ENCODE peak calls at places on chromosomes 5 and 9, in nine cellular contexts. P, U, V, D, T, C, Y, I and A are unnamed samples.

GRCh38 chr9:37904647-37905505 is 949 bp upstream of the SLC25A51 start:
- DNase-seq in U (no peak), V (no peak), D (peak), Y (peak), T (peak), C (peak), P (no peak), I (peak), A (no peak)

GRCh38 chr5:88660326-88660946 is 222.5 kb downstream of the MEF2C start:
- DNase-seq in T (peak), U (no peak), Y (no peak), C (no peak), I (no peak), P (no peak), D (peak), V (no peak), A (no peak)

GRCh38 chr5:119368238-119368630 is 12.4 kb downstream of the TNFAIP8 start:
- DNase-seq in V (no peak), U (no peak), C (no peak), P (no peak), T (no peak), Y (no peak), D (no peak), I (no peak), A (no peak)

GRCh38 chr5:117218789-117219188 is 644.2 kb upstream of the SEMA6A start:
- DNase-seq in I (no peak), C (no peak), P (no peak), T (no peak), V (no peak), D (no peak), Y (no peak), U (no peak), A (no peak)

GRCh38 chr5:171577940-171578856 is 158.8 kb downstream of the FGF18 start:
- DNase-seq in P (no peak), U (no peak), I (no peak), T (peak), C (no peak), Y (peak), D (no peak), V (no peak), A (no peak)

GRCh38 chr5:60805470-60805869 is 38.6 kb downstream of the ELOVL7 start:
- DNase-seq in Y (no peak), U (no peak), D (no peak), P (no peak), I (no peak), C (no peak), T (no peak), V (no peak), A (no peak)

GRCh38 chr5:142864293-142865260 is 94.4 kb downstream of the ARHGAP26 start:
- DNase-seq in I (peak), Y (no peak), P (no peak), T (no peak), U (no peak), C (no peak), V (no peak), D (no peak), A (no peak)

GRCh38 chr5:179304466-179304865 is 40.8 kb downstream of the ADAMTS2 start:
- DNase-seq in U (no peak), T (no peak), C (no peak), Y (no peak), V (no peak), D (peak), P (no peak), I (peak), A (no peak)

GRCh38 chr5:143648696-143649095 is 163.3 kb upstream of the HMHB1 start:
- DNase-seq in V (no peak), I (no peak), Y (no peak), P (no peak), C (no peak), T (no peak), U (peak), D (no peak), A (no peak)

GRCh38 chr9:135990468-135991429 is 29.6 kb upstream of the UBAC1 start:
- DNase-seq in Y (no peak), I (peak), D (peak), T (no peak), P (peak), C (peak), V (no peak), U (peak), A (no peak)

GRCh38 chr5:157761690-157762611 is 18.4 kb downstream of the LSM11 start:
- DNase-seq in I (peak), Y (no peak), P (no peak), V (no peak), T (no peak), C (no peak), D (peak), U (peak), A (no peak)

GRCh38 chr9:135908334-135909204 is 1.2 kb upstream of the CAMSAP1 start:
- DNase-seq in I (no peak), U (no peak), V (no peak), P (no peak), D (no peak), C (peak), T (peak), Y (no peak), A (no peak)

GRCh38 chr9:83570359-83570758 is 32.2 kb upstream of the FRMD3 start:
- DNase-seq in V (no peak), D (peak), I (no peak), T (no peak), P (no peak), U (no peak), Y (no peak), C (no peak), A (no peak)

GRCh38 chr9:128104171-128104618 is 23.3 kb downstream of the PTGES2 start:
- DNase-seq in I (peak), T (no peak), V (no peak), C (peak), U (no peak), P (no peak), Y (no peak), D (no peak), A (no peak)

GRCh38 chr5:146052780-146053179 is 52.6 kb downstream of the PLAC8L1 start:
- DNase-seq in P (no peak), C (no peak), Y (peak), T (no peak), D (no peak), I (no peak), V (no peak), U (no peak), A (no peak)

GRCh38 chr9:34328500-34328982 is 527 bp downstream of the KIF24 start:
- DNase-seq in Y (no peak), V (no peak), T (no peak), I (peak), C (no peak), P (no peak), D (no peak), U (peak), A (no peak)

GRCh38 chr9:4422495-4422894 is 67.8 kb upstream of the SLC1A1 start:
- DNase-seq in T (no peak), V (no peak), I (no peak), P (no peak), Y (no peak), U (no peak), D (no peak), C (no peak), A (no peak)

GRCh38 chr5:110439280-110439679 is 287.2 kb downstream of the TMEM232 start:
- DNase-seq in I (no peak), D (no peak), C (no peak), U (no peak), T (no peak), P (no peak), V (no peak), Y (no peak), A (no peak)

GRCh38 chr9:127567898-127568617 is 44.0 kb upstream of the STXBP1 start:
- DNase-seq in D (no peak), T (no peak), U (no peak), Y (no peak), P (no peak), I (no peak), V (no peak), C (peak), A (peak)

DNA sequence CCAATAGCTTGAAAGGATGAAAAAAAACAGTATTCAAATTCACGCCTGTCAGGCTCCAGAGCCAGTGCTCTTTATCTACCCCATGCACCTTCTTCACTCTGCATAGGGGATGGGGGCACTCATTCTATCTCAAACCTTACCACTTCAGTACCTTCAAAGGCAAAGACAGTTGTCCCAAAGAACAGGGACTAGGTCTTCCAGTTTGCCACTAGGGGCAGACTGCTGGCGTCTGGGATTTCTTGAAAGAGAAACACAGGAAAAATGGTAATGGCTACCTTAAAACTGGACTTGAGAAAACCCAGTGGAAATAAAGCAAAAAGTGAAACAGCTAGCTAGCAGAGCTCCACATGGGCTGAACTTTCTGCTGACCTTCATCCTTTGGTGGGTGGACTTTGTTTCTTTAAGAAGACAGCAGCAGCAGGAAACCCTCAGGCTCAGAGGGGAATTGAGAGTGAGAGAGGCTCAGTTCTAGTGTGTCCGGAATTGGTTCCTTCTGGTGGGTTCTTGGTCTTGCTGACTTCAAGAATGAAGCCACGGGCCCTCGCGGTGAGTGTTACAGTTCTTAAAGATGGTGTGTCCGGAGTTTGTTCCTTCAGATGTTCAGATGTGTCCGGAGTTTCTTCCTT is 41.0 kb upstream of the SLC36A1 start:
- DNase-seq in T (no peak), P (no peak), D (peak), I (peak), U (peak), Y (no peak), C (no peak), V (no peak), A (no peak)
- TF ChIP-seq CTCF in T (no peak), P (peak), D (peak), I (peak), U (no peak), Y (peak), C (peak), V (peak), A (no peak)

DNA sequence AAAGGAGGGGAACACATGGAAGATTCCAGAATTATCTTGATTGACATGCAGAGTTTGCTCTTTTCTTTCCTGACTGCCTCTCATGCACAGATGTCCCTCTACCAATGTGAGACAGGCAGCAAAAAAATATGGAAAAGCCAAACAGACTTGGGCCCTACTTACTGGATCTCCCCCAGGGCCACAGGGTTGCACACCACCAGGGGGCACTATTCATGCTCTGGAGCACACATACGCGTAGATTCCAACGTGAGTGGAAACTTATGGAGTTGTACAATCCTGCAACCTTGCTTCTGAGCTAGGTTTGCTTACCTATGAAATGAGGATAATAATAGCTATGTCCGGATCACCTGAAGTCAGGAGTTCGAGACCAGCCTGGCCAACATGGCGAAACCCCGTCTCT is 319.5 kb downstream of the ARHGEF28 start:
- DNase-seq in V (no peak), D (no peak), C (no peak), I (no peak), P (no peak), U (no peak), Y (no peak), T (no peak), A (no peak)
- TF ChIP-seq CTCF in V (peak), D (peak), C (no peak), I (peak), P (no peak), U (no peak), Y (no peak), T (no peak), A (peak)

GRCh38 chr5:114062940-114063867 is 298.7 kb upstream of the KCNN2 start:
- DNase-seq in T (no peak), P (no peak), U (no peak), V (no peak), Y (no peak), D (no peak), I (no peak), C (no peak), A (no peak)
- TF ChIP-seq CTCF in T (no peak), P (no peak), U (no peak), V (no peak), Y (peak), D (no peak), I (no peak), C (no peak), A (no peak)

GRCh38 chr9:138075496-138075895 is 197.9 kb downstream of the CACNA1B start:
- DNase-seq in Y (peak), V (no peak), I (no peak), T (no peak), D (no peak), U (no peak), C (peak), P (no peak), A (peak)
- TF ChIP-seq CTCF in Y (no peak), V (no peak), I (no peak), T (no peak), D (no peak), U (no peak), C (no peak), P (no peak), A (no peak)

DNA sequence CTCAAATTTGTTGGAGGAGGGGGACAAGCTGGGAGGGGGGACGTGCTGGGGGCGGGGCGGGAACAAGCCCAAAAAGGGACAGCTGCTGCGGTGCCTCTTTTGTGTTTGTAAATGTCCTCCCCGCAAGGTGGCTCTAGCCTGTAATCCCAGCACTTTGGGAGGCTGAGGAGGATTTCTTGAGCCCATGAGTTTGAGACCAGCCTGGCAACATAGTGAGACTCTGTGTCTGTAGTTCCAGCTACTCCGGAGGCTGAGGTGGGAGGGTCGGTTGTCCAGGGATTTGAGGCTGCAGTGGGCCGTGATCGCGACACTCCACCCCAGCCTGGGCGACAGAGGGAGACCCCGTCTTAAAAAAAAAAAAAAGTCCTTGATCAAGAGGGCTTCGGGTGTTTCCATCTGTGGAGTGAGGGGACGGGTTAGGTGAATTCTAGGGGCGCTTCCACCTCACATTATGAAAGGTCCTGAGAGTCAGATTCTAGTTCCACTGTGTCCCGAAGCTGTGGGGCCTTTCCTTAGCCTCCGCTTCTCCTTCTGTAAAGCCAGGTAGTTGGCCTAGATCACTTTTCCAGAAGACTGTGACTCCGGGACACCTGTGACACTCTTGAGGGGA is 779 bp upstream of the CTNNA1 start:
- DNase-seq in C (no peak), D (peak), I (peak), Y (no peak), V (no peak), P (peak), U (peak), T (peak), A (no peak)
- TF ChIP-seq CTCF in C (no peak), D (no peak), I (peak), Y (peak), V (no peak), P (no peak), U (no peak), T (peak), A (no peak)